ENCODE peak calls at places on chromosomes 7 and 10, in four cellular contexts. I, H, E and Z are unnamed samples.

GRCh38 chr10:113916053-113916452 is 61.6 kb downstream of the NHLRC2 start:
- DNase-seq in I (no peak), E (no peak), H (no peak), Z (no peak)

GRCh38 chr10:124536496-124537050 is 75.0 kb downstream of the LHPP start:
- DNase-seq in H (no peak), I (no peak), E (no peak), Z (no peak)

GRCh38 chr10:93384006-93384405 is 98.1 kb downstream of the MYOF start:
- DNase-seq in I (peak; percentile 91), H (no peak), E (no peak), Z (no peak)

GRCh38 chr7:55593515-55594318 is 21.4 kb upstream of the VOPP1 start:
- DNase-seq in E (no peak), H (no peak), I (no peak), Z (peak; percentile 52)

GRCh38 chr10:69093933-69094332 is 6.0 kb downstream of the SRGN start:
- DNase-seq in E (no peak), H (no peak), I (no peak), Z (no peak)

GRCh38 chr7:42236266-42237161 is 495 bp downstream of the GLI3 start:
- DNase-seq in I (peak; percentile 24), E (no peak), H (no peak), Z (no peak)

GRCh38 chr10:11319990-11320602 is 291.4 kb downstream of the USP6NL start:
- DNase-seq in H (no peak), E (no peak), I (no peak), Z (no peak)

GRCh38 chr10:122344741-122345258 is 29.7 kb upstream of the PLEKHA1 start:
- DNase-seq in E (no peak), H (no peak), I (no peak), Z (no peak)

GRCh38 chr7:70698219-70698832 is 433.6 kb upstream of the GALNT17 start:
- DNase-seq in I (no peak), E (no peak), H (no peak), Z (no peak)

GRCh38 chr7:79949778-79950177 is 184.9 kb upstream of the GNAI1 start:
- DNase-seq in E (no peak), I (no peak), H (no peak), Z (no peak)

GRCh38 chr7:51316666-51317581 is at the start of gene COBL:
- DNase-seq in I (peak; percentile 30), E (no peak), H (no peak), Z (no peak)

GRCh38 chr10:12995425-12995861 is 6.1 kb downstream of the CCDC3 start:
- DNase-seq in E (no peak), H (no peak), I (no peak), Z (no peak)

GRCh38 chr7:116089293-116089692 is 58.7 kb upstream of the TFEC start:
- DNase-seq in H (no peak), E (no peak), I (no peak), Z (no peak)

GRCh38 chr10:9796567-9796966 is 1221.1 kb upstream of the CELF2 start:
- DNase-seq in H (no peak), E (no peak), I (no peak), Z (no peak)

GRCh38 chr7:1662767-1663166 is 7.3 kb upstream of the ELFN1 start:
- DNase-seq in H (no peak), I (no peak), E (no peak), Z (no peak)

GRCh38 chr10:96311180-96311697 is 7.0 kb downstream of the DNTT start:
- DNase-seq in E (no peak), H (no peak), I (no peak), Z (no peak)

GRCh38 chr10:14358886-14359573 is 28.3 kb upstream of the FRMD4A start:
- DNase-seq in I (no peak), H (no peak), E (no peak), Z (no peak)

GRCh38 chr10:50291261-50291850 is 40.0 kb upstream of the ASAH2 start:
- DNase-seq in H (no peak), I (no peak), E (no peak), Z (no peak)

GRCh38 chr7:22791204-22792158 is 31.2 kb downstream of the TOMM7 start:
- DNase-seq in E (no peak), H (no peak), I (no peak), Z (no peak)

GRCh38 chr10:110609592-110609991 is 34.5 kb upstream of the RBM20 start:
- DNase-seq in H (no peak), E (no peak), I (no peak), Z (no peak)

GRCh38 chr7:3301831-3302618 is 973 bp downstream of the SDK1 start:
- DNase-seq in I (no peak), E (no peak), H (no peak), Z (no peak)

GRCh38 chr10:22805304-22805703 is 90.9 kb upstream of the PIP4K2A start:
- DNase-seq in I (no peak), E (no peak), H (no peak), Z (peak; percentile 38)

GRCh38 chr10:97334370-97335175 is at the start of gene FRAT2:
- DNase-seq in H (peak; percentile 54), E (no peak), I (peak; percentile 89), Z (peak; percentile 81)

GRCh38 chr10:58107506-58107905 is 160.2 kb downstream of the IPMK start:
- DNase-seq in H (no peak), E (no peak), I (no peak), Z (no peak)

GRCh38 chr10:620417-620816 is 69.1 kb downstream of the DIP2C start:
- DNase-seq in I (no peak), H (no peak), E (no peak), Z (no peak)

GRCh38 chr7:130904031-130904757 is 170.2 kb upstream of the KLF14 start:
- DNase-seq in H (no peak), E (no peak), I (no peak), Z (no peak)

GRCh38 chr7:48962821-48963505 is 38.6 kb downstream of the CDC14C start:
- DNase-seq in E (no peak), I (peak; percentile 18), H (no peak), Z (no peak)

GRCh38 chr7:37916673-37917660 is at the start of gene SFRP4:
- DNase-seq in E (no peak), H (no peak), I (no peak), Z (peak; percentile 46)

GRCh38 chr10:132457328-132458070 is 60.5 kb downstream of the PWWP2B start:
- DNase-seq in I (no peak), H (no peak), E (no peak), Z (no peak)

GRCh38 chr7:40851001-40851400 is 716.2 kb downstream of the SUGCT start:
- DNase-seq in I (no peak), H (no peak), E (no peak), Z (no peak)
- H3K36me3 ChIP-seq in I (no peaks in the 10 kb centered on the region), H (no peaks in the 10 kb centered on the region), E (no peaks in the 10 kb centered on the region), Z (no peaks in the 10 kb centered on the region)

DNA sequence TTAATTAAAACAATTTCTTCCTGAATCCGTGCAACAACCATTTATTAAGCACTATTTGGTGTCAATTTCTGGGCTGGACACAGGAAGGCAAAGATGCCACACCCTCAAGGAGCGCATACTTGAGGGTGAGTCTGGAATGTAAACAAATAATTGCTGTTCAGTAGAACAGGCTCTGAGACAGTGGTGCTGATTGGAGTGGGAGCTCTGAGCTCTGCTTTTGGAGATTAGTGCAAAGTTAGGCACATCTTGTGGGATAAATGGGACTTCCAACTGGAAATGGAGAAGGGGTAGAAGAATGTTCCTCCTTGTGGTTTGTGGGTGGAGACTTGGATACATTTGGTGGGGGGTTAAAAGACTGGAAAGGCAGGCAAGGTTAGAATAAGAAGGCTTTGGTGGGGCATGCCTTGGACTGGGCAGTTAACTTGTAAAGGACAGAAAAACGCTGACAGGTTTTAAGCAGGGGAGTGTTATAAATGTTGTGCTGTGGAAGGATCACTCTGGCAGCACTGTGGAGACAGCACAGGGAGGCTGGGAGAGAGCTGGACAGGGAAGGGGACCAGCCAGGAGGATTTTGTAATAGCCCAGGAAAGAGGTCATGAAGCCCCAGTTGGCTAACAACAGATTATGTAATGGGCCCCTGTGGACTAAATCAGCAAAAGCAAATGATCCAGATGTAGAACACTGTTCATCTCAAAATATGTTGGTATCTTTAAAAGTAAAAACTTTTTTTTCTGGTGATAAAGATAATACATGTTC is 80.7 kb downstream of the ZNF365 start:
- DNase-seq in I (peak; percentile 41), H (no peak), E (no peak), Z (peak; percentile 19)
- H3K27me3 ChIP-seq in I (no peaks in the 10 kb centered on the region), H (no peaks in the 10 kb centered on the region), E (no peaks in the 10 kb centered on the region), Z (no peaks in the 10 kb centered on the region)

DNA sequence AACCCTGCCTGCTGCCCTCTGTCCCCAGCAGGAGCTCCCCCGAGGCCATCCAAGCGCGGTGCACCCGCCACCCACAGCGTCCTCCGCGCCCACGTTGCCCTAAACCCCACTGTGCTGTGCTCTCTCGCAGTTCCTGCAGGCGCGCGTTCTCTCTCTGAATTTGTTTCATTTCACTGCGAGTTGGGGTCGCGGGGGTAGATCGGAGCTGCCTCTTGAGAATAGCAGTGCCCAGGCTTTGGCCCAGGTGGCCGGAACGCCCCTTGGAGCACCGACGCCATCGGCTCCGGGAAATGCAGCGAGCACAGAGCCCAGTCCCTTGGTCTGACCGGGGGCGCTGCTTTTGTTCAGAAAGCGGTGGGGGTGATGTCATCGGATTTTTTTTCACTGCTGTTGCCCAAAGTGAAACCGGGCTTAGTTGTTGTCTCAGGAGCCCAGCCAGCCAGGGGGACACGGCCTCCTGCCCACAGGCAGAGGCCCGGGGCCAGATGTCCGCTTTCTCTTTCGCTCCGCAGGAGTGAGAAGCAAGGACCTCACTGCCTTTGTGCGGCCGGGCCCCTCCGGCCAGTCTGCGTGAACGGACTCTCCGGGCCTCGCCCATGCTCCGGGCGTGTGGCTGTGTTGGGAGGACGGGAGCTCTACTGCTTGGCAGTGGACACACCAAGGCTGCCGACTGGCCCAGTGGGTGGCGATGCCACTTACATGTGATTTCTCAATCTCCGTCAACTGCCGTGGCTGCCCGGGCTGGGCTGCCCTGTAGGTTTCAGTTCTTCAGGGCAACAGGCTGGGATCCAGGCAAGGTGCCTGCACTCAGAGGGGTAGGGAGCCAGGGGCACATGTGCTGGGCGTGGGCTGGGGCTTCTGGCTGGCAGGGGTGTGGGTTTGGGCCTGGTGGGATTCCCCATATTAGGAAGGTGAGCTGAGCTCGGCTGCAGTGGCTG is 43.2 kb downstream of the FOXK1 start:
- DNase-seq in I (peak; percentile 69), E (no peak), H (no peak), Z (peak; percentile 59)
- TF ChIP-seq POLR2A in I (peak; percentile 35), E (no peak), H (no peak), Z (peak; percentile 40)

GRCh38 chr7:75559355-75559986 is 67.4 kb downstream of the SPDYE5 start:
- DNase-seq in H (no peak), I (no peak), E (no peak), Z (no peak)
- H3K36me3 ChIP-seq in H (peaks cover 93% of the 10 kb centered on the region), I (no peaks in the 10 kb centered on the region), E (peaks cover 46% of the 10 kb centered on the region), Z (peaks cover 7% of the 10 kb centered on the region)

GRCh38 chr7:100768784-100769183 is 35.4 kb downstream of the ZAN start:
- DNase-seq in H (no peak), I (no peak), E (no peak), Z (no peak)

GRCh38 chr7:100765250-100765649 is 31.9 kb downstream of the ZAN start:
- DNase-seq in E (no peak), H (no peak), I (no peak), Z (no peak)

GRCh38 chr7:100764841-100765240 is 31.4 kb downstream of the ZAN start:
- DNase-seq in E (no peak), I (no peak), H (no peak), Z (no peak)

GRCh38 chr7:100759357-100760171 is 26.2 kb downstream of the ZAN start:
- DNase-seq in H (no peak), E (no peak), I (no peak), Z (no peak)

GRCh38 chr7:100763556-100764140 is 30.3 kb downstream of the ZAN start:
- DNase-seq in I (no peak), H (no peak), E (no peak), Z (no peak)
- H3K27me3 ChIP-seq in I (no peaks in the 10 kb centered on the region), H (no peaks in the 10 kb centered on the region), E (no peaks in the 10 kb centered on the region), Z (no peaks in the 10 kb centered on the region)